ENCODE peak calls at places on chromosomes 7 and 10, in five cellular contexts. One of them, this sample, is unnamed.

GRCh38 chr7:30660331-30661255 is 21.7 kb downstream of the CRHR2 start:
- ATAC-seq in left colon: no peak
- ATAC-seq in gastrocnemius medialis: no peak
- ATAC-seq in effector memory CD8-positive, alpha-beta T cell: no peak
- ATAC-seq in T-cell: no peak
- ATAC-seq in this sample: no peak

GRCh38 chr10:91598211-91598981 is 34.5 kb downstream of the PPP1R3C start:
- ATAC-seq in left colon: peak; percentile 92
- ATAC-seq in gastrocnemius medialis: no peak
- ATAC-seq in effector memory CD8-positive, alpha-beta T cell: no peak
- ATAC-seq in T-cell: no peak
- ATAC-seq in this sample: no peak

GRCh38 chr7:73822319-73823173 is 8.2 kb upstream of the CLDN4 start:
- ATAC-seq in left colon: peak; percentile 83
- ATAC-seq in gastrocnemius medialis: peak; percentile 48
- ATAC-seq in effector memory CD8-positive, alpha-beta T cell: no peak
- ATAC-seq in T-cell: no peak
- ATAC-seq in this sample: no peak

GRCh38 chr7:111933614-111934013 is 272.6 kb downstream of the DOCK4 start:
- ATAC-seq in left colon: peak; percentile 70
- ATAC-seq in gastrocnemius medialis: no peak
- ATAC-seq in effector memory CD8-positive, alpha-beta T cell: no peak
- ATAC-seq in T-cell: no peak
- ATAC-seq in this sample: no peak

GRCh38 chr7:156966387-156966786 is 16.9 kb downstream of the NOM1 start:
- ATAC-seq in left colon: no peak
- ATAC-seq in gastrocnemius medialis: no peak
- ATAC-seq in effector memory CD8-positive, alpha-beta T cell: no peak
- ATAC-seq in T-cell: no peak
- ATAC-seq in this sample: no peak

GRCh38 chr10:126131338-126131737 is 235.0 kb downstream of the FANK1 start:
- ATAC-seq in left colon: no peak
- ATAC-seq in gastrocnemius medialis: no peak
- ATAC-seq in effector memory CD8-positive, alpha-beta T cell: no peak
- ATAC-seq in T-cell: no peak
- ATAC-seq in this sample: no peak

GRCh38 chr10:35585903-35586535 is 19.1 kb upstream of the GJD4 start:
- ATAC-seq in left colon: peak; percentile 69
- ATAC-seq in gastrocnemius medialis: no peak
- ATAC-seq in effector memory CD8-positive, alpha-beta T cell: no peak
- ATAC-seq in T-cell: no peak
- ATAC-seq in this sample: peak; percentile 27

GRCh38 chr10:964988-965417 is 23.2 kb upstream of the GTPBP4 start:
- ATAC-seq in left colon: no peak
- ATAC-seq in gastrocnemius medialis: no peak
- ATAC-seq in effector memory CD8-positive, alpha-beta T cell: no peak
- ATAC-seq in T-cell: no peak
- ATAC-seq in this sample: no peak

GRCh38 chr7:231030-231857 is 38.9 kb downstream of the FAM20C start:
- ATAC-seq in left colon: no peak
- ATAC-seq in gastrocnemius medialis: no peak
- ATAC-seq in effector memory CD8-positive, alpha-beta T cell: no peak
- ATAC-seq in T-cell: no peak
- ATAC-seq in this sample: peak; percentile 38

GRCh38 chr7:8261711-8262695 is at the start of gene ICA1:
- ATAC-seq in left colon: peak; percentile 79
- ATAC-seq in gastrocnemius medialis: peak; percentile 55
- ATAC-seq in effector memory CD8-positive, alpha-beta T cell: peak; percentile 36
- ATAC-seq in T-cell: peak; percentile 41
- ATAC-seq in this sample: peak; percentile 61

GRCh38 chr10:129773359-129773990 is 190.6 kb downstream of the EBF3 start:
- ATAC-seq in left colon: no peak
- ATAC-seq in gastrocnemius medialis: no peak
- ATAC-seq in effector memory CD8-positive, alpha-beta T cell: no peak
- ATAC-seq in T-cell: no peak
- ATAC-seq in this sample: no peak

GRCh38 chr10:88794731-88795130 is 7.8 kb upstream of the LIPM start:
- ATAC-seq in left colon: no peak
- ATAC-seq in gastrocnemius medialis: no peak
- ATAC-seq in effector memory CD8-positive, alpha-beta T cell: no peak
- ATAC-seq in T-cell: no peak
- ATAC-seq in this sample: no peak

GRCh38 chr7:137879357-137880158 is 32.8 kb upstream of the DGKI start:
- ATAC-seq in left colon: no peak
- ATAC-seq in gastrocnemius medialis: peak; percentile 25
- ATAC-seq in effector memory CD8-positive, alpha-beta T cell: no peak
- ATAC-seq in T-cell: no peak
- ATAC-seq in this sample: no peak

GRCh38 chr10:50614444-50615137 is 9.2 kb downstream of the SGMS1 start:
- ATAC-seq in left colon: peak; percentile 83
- ATAC-seq in gastrocnemius medialis: peak; percentile 91
- ATAC-seq in effector memory CD8-positive, alpha-beta T cell: peak; percentile 82
- ATAC-seq in T-cell: peak; percentile 39
- ATAC-seq in this sample: peak; percentile 43

GRCh38 chr7:542935-543789 is 23.5 kb upstream of the PDGFA start:
- ATAC-seq in left colon: no peak
- ATAC-seq in gastrocnemius medialis: no peak
- ATAC-seq in effector memory CD8-positive, alpha-beta T cell: no peak
- ATAC-seq in T-cell: no peak
- ATAC-seq in this sample: no peak

GRCh38 chr10:44745920-44746319 is 165.2 kb upstream of the TMEM72 start:
- ATAC-seq in left colon: peak; percentile 71
- ATAC-seq in gastrocnemius medialis: no peak
- ATAC-seq in effector memory CD8-positive, alpha-beta T cell: no peak
- ATAC-seq in T-cell: no peak
- ATAC-seq in this sample: no peak

This sample was measured in stimulated activated memory B cell treated with anti-CD40 and anti-IgM and Interleukin-4, amounts not matched to agents 10 μg/mL and 1 μg/mL and 100 μg/mL, for 72 hours.